ENCODE peak calls at places on chromosomes 4 and X, in four cellular contexts. One of them, this sample, is unnamed.

GRCh38 chrX:77298790-77299189 is 148.4 kb upstream of the FGF16 start:
- ATAC-seq in stimulated activated effector memory CD8-positive, alpha-beta T cell treated with anti-CD3 and anti-CD28 coated beads, Interleukin-12 subunit alpha, Interleukin-12 subunit beta, amount 100 ng/mL, for 72 hours: no peak
- ATAC-seq in activated T-cell treated with anti-CD3 and anti-CD28 coated beads, Interleukin-2, amount 50 U/mL, for 72 hours: no peak
- ATAC-seq in CD4-positive, alpha-beta T cell: no peak
- ATAC-seq in this sample: no peak

GRCh38 chr4:67573193-67573592 is 14.7 kb downstream of the STAP1 start:
- ATAC-seq in activated T-cell treated with anti-CD3 and anti-CD28 coated beads, Interleukin-2, amount 50 U/mL, for 72 hours: peak; percentile 62
- ATAC-seq in stimulated activated effector memory CD8-positive, alpha-beta T cell treated with anti-CD3 and anti-CD28 coated beads, Interleukin-12 subunit alpha, Interleukin-12 subunit beta, amount 100 ng/mL, for 72 hours: peak; percentile 62
- ATAC-seq in CD4-positive, alpha-beta T cell: peak; percentile 19
- ATAC-seq in this sample: peak; percentile 60

GRCh38 chr4:6777636-6778281 is 4.8 kb upstream of the KIAA0232 start:
- ATAC-seq in stimulated activated effector memory CD8-positive, alpha-beta T cell treated with anti-CD3 and anti-CD28 coated beads, Interleukin-12 subunit alpha, Interleukin-12 subunit beta, amount 100 ng/mL, for 72 hours: no peak
- ATAC-seq in activated T-cell treated with anti-CD3 and anti-CD28 coated beads, Interleukin-2, amount 50 U/mL, for 72 hours: no peak
- ATAC-seq in CD4-positive, alpha-beta T cell: no peak
- ATAC-seq in this sample: no peak

GRCh38 chrX:66004928-66005831 is 34.7 kb downstream of the VSIG4 start:
- ATAC-seq in stimulated activated effector memory CD8-positive, alpha-beta T cell treated with anti-CD3 and anti-CD28 coated beads, Interleukin-12 subunit alpha, Interleukin-12 subunit beta, amount 100 ng/mL, for 72 hours: peak; percentile 65
- ATAC-seq in activated T-cell treated with anti-CD3 and anti-CD28 coated beads, Interleukin-2, amount 50 U/mL, for 72 hours: peak; percentile 87
- ATAC-seq in CD4-positive, alpha-beta T cell: peak; percentile 57
- ATAC-seq in this sample: peak; percentile 80

GRCh38 chrX:16807548-16807947 is 21.3 kb downstream of the TXLNG start:
- ATAC-seq in stimulated activated effector memory CD8-positive, alpha-beta T cell treated with anti-CD3 and anti-CD28 coated beads, Interleukin-12 subunit alpha, Interleukin-12 subunit beta, amount 100 ng/mL, for 72 hours: no peak
- ATAC-seq in activated T-cell treated with anti-CD3 and anti-CD28 coated beads, Interleukin-2, amount 50 U/mL, for 72 hours: no peak
- ATAC-seq in CD4-positive, alpha-beta T cell: no peak
- ATAC-seq in this sample: no peak

GRCh38 chr4:186580669-186581068 is 25.3 kb upstream of the MTNR1A start:
- ATAC-seq in stimulated activated effector memory CD8-positive, alpha-beta T cell treated with anti-CD3 and anti-CD28 coated beads, Interleukin-12 subunit alpha, Interleukin-12 subunit beta, amount 100 ng/mL, for 72 hours: no peak
- ATAC-seq in activated T-cell treated with anti-CD3 and anti-CD28 coated beads, Interleukin-2, amount 50 U/mL, for 72 hours: no peak
- ATAC-seq in CD4-positive, alpha-beta T cell: no peak
- ATAC-seq in this sample: no peak

GRCh38 chr4:30208731-30209435 is 511.3 kb upstream of the PCDH7 start:
- ATAC-seq in activated T-cell treated with anti-CD3 and anti-CD28 coated beads, Interleukin-2, amount 50 U/mL, for 72 hours: no peak
- ATAC-seq in CD4-positive, alpha-beta T cell: no peak
- ATAC-seq in stimulated activated effector memory CD8-positive, alpha-beta T cell treated with anti-CD3 and anti-CD28 coated beads, Interleukin-12 subunit alpha, Interleukin-12 subunit beta, amount 100 ng/mL, for 72 hours: no peak
- ATAC-seq in this sample: no peak

GRCh38 chr4:185817403-185817818 is 5.4 kb upstream of the SORBS2 start:
- ATAC-seq in activated T-cell treated with anti-CD3 and anti-CD28 coated beads, Interleukin-2, amount 50 U/mL, for 72 hours: no peak
- ATAC-seq in CD4-positive, alpha-beta T cell: no peak
- ATAC-seq in stimulated activated effector memory CD8-positive, alpha-beta T cell treated with anti-CD3 and anti-CD28 coated beads, Interleukin-12 subunit alpha, Interleukin-12 subunit beta, amount 100 ng/mL, for 72 hours: no peak
- ATAC-seq in this sample: no peak

GRCh38 chr4:102627831-102628523 is 126.8 kb downstream of the NFKB1 start:
- ATAC-seq in activated T-cell treated with anti-CD3 and anti-CD28 coated beads, Interleukin-2, amount 50 U/mL, for 72 hours: peak; percentile 88
- ATAC-seq in CD4-positive, alpha-beta T cell: no peak
- ATAC-seq in stimulated activated effector memory CD8-positive, alpha-beta T cell treated with anti-CD3 and anti-CD28 coated beads, Interleukin-12 subunit alpha, Interleukin-12 subunit beta, amount 100 ng/mL, for 72 hours: peak; percentile 92
- ATAC-seq in this sample: peak; percentile 87

GRCh38 chr4:41213563-41214157 is 682 bp downstream of the APBB2 start:
- ATAC-seq in CD4-positive, alpha-beta T cell: no peak
- ATAC-seq in activated T-cell treated with anti-CD3 and anti-CD28 coated beads, Interleukin-2, amount 50 U/mL, for 72 hours: peak; percentile 10
- ATAC-seq in stimulated activated effector memory CD8-positive, alpha-beta T cell treated with anti-CD3 and anti-CD28 coated beads, Interleukin-12 subunit alpha, Interleukin-12 subunit beta, amount 100 ng/mL, for 72 hours: no peak
- ATAC-seq in this sample: no peak

This sample was measured in activated T-helper 17 cell treated with anti-CD3 and anti-CD28 coated beads, Interleukin-2, amount 50 U/mL, for 72 hours.